ENCODE peak calls at places on chromosomes 7 and 10, in four cellular contexts. R is anterior cingulate cortex, M is hippocampal formation, K is ascending aorta. I is an unnamed sample.

GRCh38 chr10:47024046-47024322 is 112.8 kb downstream of the PTPN20 start:
- DNase-seq in R (no peak), M (no peak), K (no peak), I (no peak)

GRCh38 chr7:64959072-64959747 is 31.6 kb downstream of the ZNF117 start:
- DNase-seq in R (no peak), M (no peak), K (no peak), I (peak; percentile 85)

GRCh38 chr10:411597-411996 is 276.3 kb downstream of the ZMYND11 start:
- DNase-seq in R (no peak), M (no peak), K (no peak), I (no peak)

GRCh38 chr10:26662864-26663263 is 34.6 kb upstream of the PDSS1 start:
- DNase-seq in R (no peak), M (no peak), K (no peak), I (no peak)

GRCh38 chr7:132690174-132690573 is 113.9 kb upstream of the PLXNA4 start:
- DNase-seq in R (no peak), M (no peak), K (no peak), I (no peak)

GRCh38 chr10:91709394-91709798 is 76.5 kb upstream of the PPP1R3C start:
- DNase-seq in R (no peak), M (no peak), K (no peak), I (peak; percentile 19)

GRCh38 chr10:28400176-28400575 is 97.3 kb upstream of the MPP7 start:
- DNase-seq in R (no peak), M (no peak), K (no peak), I (no peak)

GRCh38 chr7:772005-772294 is 44.9 kb upstream of the PRKAR1B start:
- DNase-seq in R (no peak), M (no peak), K (no peak), I (no peak)

GRCh38 chr7:50851891-50852290 is 69.2 kb upstream of the GRB10 start:
- DNase-seq in R (no peak), M (no peak), K (no peak), I (no peak)

GRCh38 chr10:108338146-108338545 is 1173.6 kb upstream of the SORCS1 start:
- DNase-seq in R (no peak), M (no peak), K (no peak), I (no peak)

GRCh38 chr7:25967278-25968204 is 184.5 kb upstream of the NFE2L3 start:
- DNase-seq in R (no peak), M (no peak), K (no peak), I (no peak)

GRCh38 chr7:93723424-93724124 is 149.1 kb upstream of the CALCR start:
- DNase-seq in R (no peak), M (no peak), K (no peak), I (no peak)

GRCh38 chr7:119720541-119720940 is 552.4 kb upstream of the KCND2 start:
- DNase-seq in R (no peak), M (no peak), K (no peak), I (no peak)